ENCODE peak calls at places on chromosomes 3 and 15, in ten cellular contexts. L is mammary epithelial cell, R is A549, P is tibial artery, C is IMR-90, M is PC-9, K is endodermal cell, B is uterus, A is stomach, F is astrocyte. S is an unnamed sample.

GRCh38 chr3:17195192-17195611 is 310.4 kb downstream of the PLCL2 start:
- DNase-seq in C (peak; percentile 29), R (no peak), M (no peak), K (peak; percentile 63), B (no peak), F (peak; percentile 26), L (no peak), A (no peak), P (no peak), S (no peak)

GRCh38 chr15:86355798-86356197 is 276.1 kb downstream of the AGBL1 start:
- DNase-seq in M (no peak), P (no peak), R (no peak), F (peak; percentile 5), L (peak; percentile 18), A (no peak), C (no peak), B (no peak), K (peak; percentile 61), S (no peak)

GRCh38 chr3:177633671-177634207 is 436.5 kb upstream of the TBL1XR1 start:
- DNase-seq in P (no peak), L (no peak), F (peak; percentile 89), C (peak; percentile 89), M (no peak), B (no peak), K (no peak), A (no peak), R (no peak), S (peak; percentile 54)

GRCh38 chr3:27202959-27203358 is 166.2 kb downstream of the NEK10 start:
- DNase-seq in B (no peak), P (no peak), A (no peak), K (no peak), L (no peak), C (no peak), R (no peak), F (no peak), M (no peak), S (no peak)

GRCh38 chr3:188940213-188940914 is 231.4 kb upstream of the TPRG1 start:
- DNase-seq in L (no peak), P (peak; percentile 80), K (no peak), B (peak; percentile 38), F (no peak), R (no peak), M (no peak), C (no peak), A (no peak), S (no peak)

GRCh38 chr15:40440300-40441011 is at the start of gene BAHD1:
- DNase-seq in C (peak; percentile 92), M (peak; percentile 77), A (peak; percentile 96), L (peak; percentile 89), B (peak; percentile 97), R (peak; percentile 96), K (peak; percentile 99), F (peak; percentile 80), P (peak; percentile 99), S (peak; percentile 79)

GRCh38 chr15:33638439-33638838 is 327.7 kb downstream of the RYR3 start:
- DNase-seq in M (no peak), C (no peak), K (no peak), P (no peak), B (no peak), R (no peak), F (no peak), A (no peak), L (no peak), S (no peak)

GRCh38 chr3:67196677-67197076 is 198.6 kb downstream of the KBTBD8 start:
- DNase-seq in B (no peak), R (no peak), K (no peak), A (no peak), F (no peak), C (no peak), M (no peak), P (no peak), L (no peak), S (no peak)

GRCh38 chr15:90188914-90189748 is 12.0 kb upstream of the SEMA4B start:
- DNase-seq in R (no peak), A (no peak), P (no peak), L (no peak), K (no peak), M (no peak), F (no peak), C (no peak), B (no peak), S (no peak)

GRCh38 chr3:37862219-37862711 is 585 bp downstream of the CTDSPL start:
- DNase-seq in M (no peak), A (peak; percentile 51), B (peak; percentile 62), K (peak; percentile 73), R (peak; percentile 21), F (no peak), C (peak; percentile 48), P (peak; percentile 80), L (no peak), S (no peak)

GRCh38 chr3:14472471-14473351 is 67.4 kb downstream of the GRIP2 start:
- DNase-seq in P (no peak), R (peak; percentile 73), K (peak; percentile 83), F (peak; percentile 93), A (no peak), C (peak; percentile 92), L (peak; percentile 74), M (peak; percentile 43), B (peak; percentile 70), S (peak; percentile 73)

GRCh38 chr3:65927576-65927975 is 111.1 kb downstream of the MAGI1 start:
- DNase-seq in B (no peak), P (no peak), R (no peak), F (peak; percentile 63), A (peak; percentile 51), L (peak; percentile 81), M (peak; percentile 76), C (peak; percentile 33), K (no peak), S (no peak)

GRCh38 chr3:114217266-114217665 is 20.1 kb downstream of the ZNF80 start:
- DNase-seq in B (no peak), R (no peak), F (no peak), L (no peak), P (no peak), K (no peak), M (no peak), A (no peak), C (no peak), S (no peak)

GRCh38 chr3:120816728-120817127 is 74.2 kb downstream of the GTF2E1 start:
- DNase-seq in F (no peak), A (no peak), C (no peak), K (no peak), B (no peak), P (no peak), M (no peak), R (no peak), L (no peak), S (no peak)

GRCh38 chr3:11600501-11601282 is 43.0 kb downstream of the VGLL4 start:
- DNase-seq in A (peak; percentile 57), F (peak; percentile 100), B (peak; percentile 84), R (peak; percentile 79), C (peak; percentile 100), L (peak; percentile 99), K (peak; percentile 89), M (peak; percentile 98), P (peak; percentile 91), S (peak; percentile 98)

GRCh38 chr15:47246317-47246716 is 471.0 kb upstream of the SEMA6D start:
- DNase-seq in P (no peak), R (no peak), K (no peak), A (no peak), F (no peak), M (no peak), B (no peak), C (peak; percentile 13), L (no peak), S (no peak)
- H3K9me3 ChIP-seq in P (no peaks in the 10 kb centered on the region), R (no peaks in the 10 kb centered on the region), K (no peaks in the 10 kb centered on the region), A (no peaks in the 10 kb centered on the region), F (no peaks in the 10 kb centered on the region), M (no peaks in the 10 kb centered on the region), B (no peaks in the 10 kb centered on the region), C (no peaks in the 10 kb centered on the region), L (no peaks in the 10 kb centered on the region), S (no peaks in the 10 kb centered on the region)

GRCh38 chr3:195859846-195860411 is 48.2 kb upstream of the MUC4 start:
- DNase-seq in B (no peak), P (no peak), L (no peak), K (peak; percentile 61), A (no peak), M (no peak), F (no peak), C (no peak), R (no peak), S (no peak)

GRCh38 chr3:195865752-195866151 is 42.6 kb downstream of the TNK2 start:
- DNase-seq in A (no peak), M (no peak), K (no peak), L (no peak), C (no peak), R (no peak), P (peak; percentile 56), F (no peak), B (no peak), S (no peak)

GRCh38 chr3:195860456-195860855 is 47.9 kb downstream of the TNK2 start:
- DNase-seq in F (no peak), M (no peak), B (no peak), P (no peak), L (no peak), C (no peak), A (no peak), R (no peak), K (no peak), S (no peak)

GRCh38 chr3:195866686-195867511 is 41.5 kb downstream of the TNK2 start:
- DNase-seq in M (no peak), F (no peak), R (no peak), B (no peak), C (no peak), P (peak; percentile 63), A (no peak), L (no peak), K (no peak), S (no peak)

GRCh38 chr3:195863121-195864061 is 45.0 kb downstream of the TNK2 start:
- DNase-seq in K (peak; percentile 97), C (peak; percentile 89), B (peak; percentile 88), R (peak; percentile 53), P (peak; percentile 96), F (peak; percentile 74), L (peak; percentile 87), M (peak; percentile 78), A (peak; percentile 91), S (peak; percentile 79)
- TF ChIP-seq CTCF in K (peak; percentile 94), C (peak; percentile 97), B (peak; percentile 97), R (peak; percentile 74), P (peak; percentile 97), F (peak; percentile 81), L (peak; percentile 98), M (peak; percentile 95), A (no peak), S (peak; percentile 97)

GRCh38 chr15:25061808-25062550 is 107.2 kb downstream of the SNRPN start:
- DNase-seq in P (peak; percentile 50), R (no peak), L (no peak), A (no peak), F (no peak), M (no peak), C (no peak), K (peak; percentile 32), B (peak; percentile 2), S (no peak)
- H3K9me3 ChIP-seq in P (peaks cover 100% of the 10 kb centered on the region), R (peaks cover 73% of the 10 kb centered on the region), L (peaks cover 98% of the 10 kb centered on the region), A (peaks cover 100% of the 10 kb centered on the region), F (peaks cover 100% of the 10 kb centered on the region), M (peaks cover 3% of the 10 kb centered on the region), C (peaks cover 100% of the 10 kb centered on the region), K (peaks cover 100% of the 10 kb centered on the region), B (peaks cover 98% of the 10 kb centered on the region), S (peaks cover 100% of the 10 kb centered on the region)

DNA sequence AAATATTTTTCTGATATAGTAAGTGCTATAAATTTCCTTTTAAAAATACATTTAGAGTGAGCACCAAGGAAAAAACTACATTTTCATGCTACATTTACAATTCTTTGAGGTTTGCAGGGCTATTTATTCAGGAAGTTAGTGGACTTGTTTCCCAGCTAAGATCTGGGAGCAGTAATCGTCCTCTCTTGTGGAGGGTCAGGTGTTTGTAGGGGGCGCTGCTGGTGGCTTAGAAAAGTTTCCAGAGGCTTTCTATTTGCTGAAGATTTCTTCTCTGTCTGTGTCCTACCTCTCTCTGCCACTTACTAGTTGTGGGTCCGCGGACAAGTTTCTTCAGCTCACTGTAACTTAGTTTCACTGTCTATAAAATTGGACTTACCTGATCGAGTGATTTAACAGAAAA is 163.9 kb downstream of the PEX5L start:
- DNase-seq in M (no peak), A (no peak), L (no peak), P (no peak), F (no peak), K (peak; percentile 81), C (no peak), R (no peak), B (no peak), S (no peak)
- TF ChIP-seq CTCF in M (no peak), A (no peak), L (no peak), P (no peak), F (no peak), K (peak; percentile 71), C (no peak), R (no peak), B (no peak), S (no peak)

S was measured in AG04450.